ENCODE peak calls at places on chromosomes 16 and 17, in four cellular contexts. H is IMR-90, U is GM12878, Q is K562. F is an unnamed sample.

GRCh38 chr17:78862073-78863023 is 21.7 kb upstream of the USP36 start:
- DNase-seq in U (no peak), H (peak), Q (peak), F (peak)

GRCh38 chr16:11783319-11784047 is 13.6 kb downstream of the ZC3H7A start:
- DNase-seq in U (peak), Q (peak), H (peak), F (peak)

GRCh38 chr16:48003226-48003907 is 152.4 kb downstream of the ABCC12 start:
- DNase-seq in Q (no peak), H (no peak), U (no peak), F (no peak)

GRCh38 chr17:7383742-7384488 is 3.0 kb downstream of the TNK1 start:
- DNase-seq in U (no peak), H (peak), Q (no peak), F (peak)

GRCh38 chr17:76872221-76872873 is 4.1 kb downstream of the MGAT5B start:
- DNase-seq in H (peak), Q (no peak), U (no peak), F (peak)

GRCh38 chr16:1530883-1531637 is 2.4 kb upstream of the TMEM204 start:
- DNase-seq in U (no peak), H (peak), Q (no peak), F (no peak)

GRCh38 chr17:28416703-28417311 is 10.8 kb upstream of the SLC46A1 start:
- DNase-seq in Q (peak), U (no peak), H (peak), F (peak)

GRCh38 chr17:68197997-68198930 is 49.6 kb upstream of the AMZ2 start:
- DNase-seq in U (no peak), Q (no peak), H (no peak), F (no peak)

GRCh38 chr17:50154604-50155003 is 4.1 kb upstream of the PPP1R9B start:
- DNase-seq in U (no peak), Q (no peak), H (no peak), F (no peak)

GRCh38 chr17:16477255-16477654 is 14.7 kb downstream of the LRRC75A start:
- DNase-seq in Q (no peak), H (peak), U (no peak), F (peak)

GRCh38 chr16:81593481-81593880 is 148.9 kb downstream of the CMIP start:
- DNase-seq in Q (no peak), U (no peak), H (no peak), F (no peak)

GRCh38 chr16:81804134-81804610 is 25.1 kb downstream of the PLCG2 start:
- DNase-seq in H (no peak), Q (no peak), U (no peak), F (no peak)

GRCh38 chr17:61981323-61981722 is 53.5 kb upstream of the INTS2 start:
- DNase-seq in H (peak), Q (no peak), U (no peak), F (no peak)

GRCh38 chr16:50213939-50214519 is 52.3 kb upstream of the ADCY7 start:
- DNase-seq in H (peak), U (no peak), Q (peak), F (peak)

GRCh38 chr17:61399131-61400057 is at the start of gene TBX2:
- DNase-seq in U (no peak), H (peak), Q (no peak), F (no peak)

GRCh38 chr17:21282231-21282630 is 2.3 kb upstream of the MAP2K3 start:
- DNase-seq in U (no peak), H (peak), Q (no peak), F (peak)

GRCh38 chr16:83215417-83216001 is 588.7 kb downstream of the CDH13 start:
- DNase-seq in Q (peak), H (peak), U (no peak), F (peak)

GRCh38 chr17:45316271-45317112 is at the start of gene MAP3K14:
- DNase-seq in Q (no peak), H (peak), U (no peak), F (peak)

GRCh38 chr16:66858740-66859396 is 14.7 kb downstream of the CA7 start:
- DNase-seq in Q (peak), H (peak), U (no peak), F (peak)

GRCh38 chr17:47949197-47949759 is 7.9 kb downstream of the PNPO start:
- DNase-seq in U (peak), Q (peak), H (peak), F (peak)

GRCh38 chr17:18261146-18261515 is 669 bp downstream of the MIEF2 start:
- DNase-seq in U (no peak), Q (peak), H (peak), F (peak)

GRCh38 chr17:36768355-36768754 is 167.0 kb downstream of the MRM1 start:
- DNase-seq in H (no peak), U (no peak), Q (peak), F (no peak)

GRCh38 chr16:49921791-49922456 is 66.0 kb upstream of the ZNF423 start:
- DNase-seq in H (peak), U (no peak), Q (peak), F (peak)

GRCh38 chr17:39627717-39628516 is 1.2 kb downstream of the PPP1R1B start:
- DNase-seq in U (no peak), Q (no peak), H (no peak), F (no peak)

GRCh38 chr16:9159839-9160550 is 68.6 kb downstream of the HAPSTR1 start:
- DNase-seq in U (peak), Q (peak), H (peak), F (peak)

GRCh38 chr16:76941091-76941490 is 249.9 kb upstream of the MON1B start:
- DNase-seq in U (no peak), Q (no peak), H (peak), F (no peak)

GRCh38 chr16:74372953-74373846 is 2.9 kb upstream of the NPIPB15 start:
- DNase-seq in H (no peak), U (no peak), Q (peak), F (no peak)

GRCh38 chr16:2969545-2970521 is 685 bp downstream of the PAQR4 start:
- DNase-seq in U (no peak), Q (peak), H (peak), F (peak)

GRCh38 chr16:2968738-2969544 is at the start of gene PAQR4:
- DNase-seq in U (peak), Q (peak), H (peak), F (peak)

GRCh38 chr16:2967721-2968161 is 1.4 kb upstream of the PAQR4 start:
- DNase-seq in Q (no peak), U (no peak), H (no peak), F (no peak)

GRCh38 chr16:2967211-2967631 is 1.9 kb upstream of the PAQR4 start:
- DNase-seq in H (no peak), U (no peak), Q (no peak), F (no peak)

GRCh38 chr16:2968368-2968737 is 795 bp upstream of the PAQR4 start:
- DNase-seq in H (no peak), Q (no peak), U (no peak), F (no peak)
- TF ChIP-seq FOS in H (no peak), Q (no peak), U (no peak), F (no peak)

DNA sequence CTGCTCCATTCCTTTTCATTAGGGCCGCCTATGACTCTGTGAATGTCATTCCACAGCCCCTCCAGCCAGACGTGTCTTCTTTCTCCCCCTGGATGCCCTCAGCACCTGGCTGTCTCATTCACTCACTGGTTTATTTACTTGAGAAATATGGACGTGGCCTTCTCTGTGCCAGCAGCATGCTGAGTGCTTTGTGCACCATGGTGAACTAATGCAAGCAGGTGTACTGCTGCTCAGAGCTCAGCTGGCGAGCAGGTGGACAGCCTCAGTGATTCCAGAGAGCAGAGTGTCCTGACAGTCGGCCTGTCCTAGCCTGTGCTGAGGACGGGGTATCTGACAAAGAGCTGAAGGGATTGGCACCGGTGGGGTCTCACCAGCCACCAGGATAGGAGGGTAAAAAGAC is 96.7 kb downstream of the GNAO1 start:
- DNase-seq in Q (no peak), U (no peak), H (no peak), F (no peak)
- H3K27ac ChIP-seq in Q (no peak), U (no peak), H (no peak), F (no peak)

DNA sequence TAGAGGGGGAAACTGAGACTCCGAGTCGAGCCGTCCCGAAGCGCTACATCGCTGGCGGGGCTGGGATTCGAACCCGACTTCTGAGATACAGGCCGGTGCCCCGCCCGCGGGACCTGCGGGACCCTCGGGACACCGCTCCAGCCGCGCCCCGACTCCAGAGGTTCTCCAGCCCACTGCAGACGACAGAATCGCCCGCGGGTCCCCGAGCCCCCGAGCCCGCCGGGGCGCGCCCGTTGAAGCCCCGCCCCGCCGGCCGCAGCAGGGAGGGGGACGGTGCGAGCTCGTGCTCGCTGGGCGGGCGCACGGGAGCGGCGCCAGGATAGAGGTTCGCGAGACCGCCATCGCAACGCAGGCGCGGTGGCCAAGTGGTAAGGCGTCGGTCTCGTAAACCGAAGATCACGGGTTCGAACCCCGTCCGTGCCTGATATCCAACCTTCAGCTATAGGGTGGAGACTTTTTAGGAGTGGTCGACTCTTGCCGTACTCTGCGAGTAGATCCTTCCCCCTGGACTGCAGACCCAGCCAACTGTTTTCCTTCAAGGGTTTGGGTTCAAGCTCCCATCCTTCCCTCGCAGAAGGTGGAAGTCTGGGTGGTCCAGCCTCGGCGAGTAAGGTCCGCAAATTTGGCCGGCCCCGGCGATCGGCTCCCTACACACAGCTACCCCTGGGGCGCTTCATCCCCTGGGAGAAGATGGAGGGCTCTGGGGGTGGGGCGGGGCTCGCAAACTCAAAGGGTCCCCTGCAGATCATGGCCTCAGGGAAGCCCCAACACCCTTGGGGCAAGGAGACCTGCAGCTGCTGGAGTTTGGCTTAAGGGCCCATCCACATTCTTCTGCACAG is 214.6 kb downstream of the MRTFB start:
- DNase-seq in Q (peak), U (peak), H (peak), F (peak)
- TF ChIP-seq FOS in Q (no peak), U (no peak), H (peak), F (no peak)

GRCh38 chr16:79839851-79840321 is 239.3 kb upstream of the MAF start:
- DNase-seq in U (no peak), H (no peak), Q (no peak), F (no peak)
- H3K27ac ChIP-seq in U (no peak), H (no peak), Q (no peak), F (no peak)

DNA sequence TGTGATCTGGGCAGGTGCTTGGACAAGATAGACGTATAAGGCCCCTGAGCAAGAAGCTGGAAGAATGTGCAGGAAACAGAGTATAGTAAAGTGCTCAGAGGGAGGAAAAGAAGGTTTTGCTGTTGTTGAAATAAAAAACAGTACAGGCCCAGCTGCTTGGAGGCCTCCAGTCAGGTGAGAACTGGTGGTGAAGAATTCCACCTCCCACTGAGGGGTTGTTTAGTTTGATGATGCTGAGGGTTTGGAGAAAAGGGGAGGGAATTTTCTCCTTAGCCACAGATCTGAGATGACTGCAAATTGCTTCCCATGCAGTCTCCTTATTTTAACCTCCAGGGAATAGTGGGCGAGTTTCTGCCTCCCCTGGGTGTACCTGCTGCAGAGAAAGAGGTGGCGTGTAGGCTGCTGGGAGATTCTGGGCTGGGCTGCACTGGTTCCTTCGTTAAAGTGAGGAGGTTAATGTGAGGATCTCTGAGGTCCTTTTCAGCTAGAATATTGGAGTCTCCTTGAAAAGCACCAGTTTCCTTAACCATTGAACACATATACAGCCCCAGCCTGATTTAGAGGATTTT is 25.8 kb downstream of the SMPD3 start:
- DNase-seq in Q (no peak), U (no peak), H (no peak), F (no peak)
- TF ChIP-seq FOS in Q (no peak), U (no peak), H (no peak), F (no peak)